ENCODE peak calls at places on chromosomes 6 and 20, in four cellular contexts. L is transverse colon, U is SK-N-SH, E is GM12878. H is an unnamed sample.
A peak's percentile ranks its signal among the peaks of the same experiment; 100 is the strongest.

GRCh38 chr6:28944412-28945006 is 20.7 kb upstream of the TRIM27 start:
- DNase-seq in E (peak; percentile 73), L (peak; percentile 55), U (peak; percentile 47), H (peak; percentile 41)

GRCh38 chr6:163720460-163721235 is 306.1 kb downstream of the QKI start:
- DNase-seq in U (no peak), E (no peak), L (no peak), H (no peak)

GRCh38 chr6:78607188-78607587 is 260.2 kb upstream of the IRAK1BP1 start:
- DNase-seq in U (no peak), L (no peak), E (no peak), H (no peak)

GRCh38 chr20:53757472-53757913 is 163.9 kb upstream of the ZNF217 start:
- DNase-seq in U (no peak), E (no peak), L (no peak), H (no peak)

GRCh38 chr20:47204008-47204745 is 152.3 kb downstream of the ZMYND8 start:
- DNase-seq in L (no peak), U (no peak), E (no peak), H (peak; percentile 39)

GRCh38 chr6:129575378-129576118 is 134.4 kb downstream of the ARHGAP18 start:
- DNase-seq in E (no peak), U (peak; percentile 9), L (no peak), H (no peak)

GRCh38 chr6:35158520-35158919 is 17.4 kb upstream of the TCP11 start:
- DNase-seq in U (no peak), E (no peak), L (no peak), H (no peak)

GRCh38 chr6:31651602-31652191 is 764 bp downstream of the BAG6 start:
- DNase-seq in E (no peak), U (peak; percentile 80), L (peak; percentile 80), H (no peak)

GRCh38 chr6:111922454-111923297 is 49.4 kb upstream of the FYN start:
- DNase-seq in E (no peak), U (no peak), L (no peak), H (no peak)

GRCh38 chr6:47202638-47203037 is 107.1 kb downstream of the TNFRSF21 start:
- DNase-seq in U (no peak), L (no peak), E (no peak), H (no peak)

GRCh38 chr20:53934421-53935352 is 135.7 kb downstream of the BCAS1 start:
- DNase-seq in L (no peak), U (no peak), E (no peak), H (no peak)

GRCh38 chr6:101391772-101392560 is 1.5 kb upstream of the GRIK2 start:
- DNase-seq in L (no peak), E (no peak), U (no peak), H (no peak)

GRCh38 chr20:52481443-52481842 is 289.9 kb upstream of the ZFP64 start:
- DNase-seq in U (peak; percentile 59), L (no peak), E (no peak), H (no peak)

GRCh38 chr6:149931501-149931900 is 8.6 kb upstream of the RAET1G start:
- DNase-seq in U (no peak), L (no peak), E (no peak), H (no peak)

GRCh38 chr6:15066433-15067337 is 179.2 kb upstream of the JARID2 start:
- DNase-seq in U (no peak), L (peak; percentile 28), E (no peak), H (no peak)

GRCh38 chr6:142846883-142847287 is 98.1 kb downstream of the HIVEP2 start:
- DNase-seq in U (no peak), E (no peak), L (no peak), H (no peak)

GRCh38 chr20:56781108-56781739 is 152.1 kb downstream of the TFAP2C start:
- DNase-seq in E (no peak), L (no peak), U (no peak), H (no peak)

GRCh38 chr20:23331450-23331849 is 19.1 kb upstream of the NXT1 start:
- DNase-seq in L (no peak), E (no peak), U (no peak), H (no peak)

GRCh38 chr20:1809121-1809520 is 86.1 kb upstream of the SIRPA start:
- DNase-seq in U (no peak), L (no peak), E (no peak), H (no peak)

GRCh38 chr6:129643968-129644367 is 66.0 kb downstream of the ARHGAP18 start:
- DNase-seq in U (no peak), L (no peak), E (no peak), H (no peak)

GRCh38 chr20:47205577-47206123 is 150.8 kb downstream of the ZMYND8 start:
- DNase-seq in L (peak; percentile 38), E (peak; percentile 31), U (peak; percentile 78), H (peak; percentile 63)

GRCh38 chr20:62289898-62290297 is 12.9 kb upstream of the ADRM1 start:
- DNase-seq in E (no peak), U (no peak), L (no peak), H (no peak)

GRCh38 chr20:13274311-13274965 is 53.4 kb downstream of the ISM1 start:
- DNase-seq in U (no peak), E (no peak), L (no peak), H (no peak)

GRCh38 chr20:41299899-41300298 is 17.6 kb downstream of the ZHX3 start:
- DNase-seq in U (no peak), E (no peak), L (no peak), H (no peak)

GRCh38 chr6:10302566-10303235 is 112.2 kb downstream of the TFAP2A start:
- DNase-seq in L (no peak), U (no peak), E (no peak), H (no peak)

GRCh38 chr6:127267742-127268588 is 1.3 kb downstream of the RNF146 start:
- DNase-seq in L (no peak), E (no peak), U (peak; percentile 27), H (no peak)

GRCh38 chr6:130944486-130944885 is 117.3 kb downstream of the SMLR1 start:
- DNase-seq in U (no peak), E (no peak), L (no peak), H (no peak)

GRCh38 chr6:106125925-106126435 is 39.8 kb downstream of the PRDM1 start:
- DNase-seq in E (peak; percentile 62), L (peak; percentile 65), U (no peak), H (no peak)

GRCh38 chr6:13378669-13379590 is 50.6 kb upstream of the TBC1D7 start:
- DNase-seq in L (peak; percentile 90), E (no peak), U (no peak), H (peak; percentile 69)

GRCh38 chr6:38640216-38640909 is 634 bp upstream of the BTBD9 start:
- DNase-seq in U (no peak), E (peak; percentile 19), L (peak; percentile 9), H (no peak)

GRCh38 chr6:38637756-38638155 is 2.0 kb downstream of the BTBD9 start:
- DNase-seq in U (no peak), L (no peak), E (no peak), H (no peak)

GRCh38 chr6:38638941-38639497 is 710 bp downstream of the BTBD9 start:
- DNase-seq in U (no peak), E (no peak), L (peak; percentile 67), H (peak; percentile 60)

GRCh38 chr6:38636027-38636426 is 3.7 kb downstream of the BTBD9 start:
- DNase-seq in U (no peak), L (no peak), E (no peak), H (no peak)

GRCh38 chr6:38639498-38640215 is at the start of gene BTBD9:
- DNase-seq in L (peak; percentile 85), U (peak; percentile 91), E (peak; percentile 44), H (peak; percentile 84)
- TF ChIP-seq EP300 in L (no peak), U (no peak), E (no peak), H (no peak)

GRCh38 chr20:58895796-58896180 is 43.3 kb downstream of the GNAS start:
- DNase-seq in U (no peak), E (no peak), L (no peak), H (no peak)
- H3K4me3 ChIP-seq in U (peak overlapping the region; percentile 77), E (peak overlapping the region; percentile 67), L (no peak overlapping the region), H (peak overlapping the region; percentile 15)

GRCh38 chr6:74891358-74891811 is 314.5 kb downstream of the COL12A1 start:
- DNase-seq in E (no peak), U (no peak), L (no peak), H (no peak)
- TF ChIP-seq POLR2AphosphoS5 in E (no peak), U (no peak), L (no peak), H (peak; percentile 18)

DNA sequence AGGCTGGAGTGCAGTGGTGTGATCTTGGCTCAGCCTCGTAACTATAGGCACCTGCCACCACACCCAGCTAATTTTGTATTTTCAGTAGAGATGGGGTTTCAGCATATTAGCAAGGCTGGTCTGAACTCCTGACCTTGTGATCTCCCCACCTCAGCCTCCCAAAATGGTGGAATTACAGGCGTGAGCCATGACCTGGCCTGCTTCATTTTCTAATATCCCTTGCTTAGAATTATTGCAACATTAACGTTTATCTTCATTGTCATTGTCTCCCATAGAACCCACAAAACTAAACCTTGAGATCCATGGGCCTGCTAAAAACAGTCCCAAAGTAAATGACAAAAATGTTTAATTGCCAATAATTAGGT is 6.1 kb downstream of the EEF1A1 start:
- DNase-seq in E (no peak), U (no peak), L (no peak), H (no peak)
- TF ChIP-seq EP300 in E (no peak), U (no peak), L (no peak), H (no peak)

H was measured in stomach.